ENCODE peak calls at places on chromosomes 4 and X, in ten cellular contexts. T is hepatocyte; K is activated CD4-positive, alpha-beta T cell treated with anti-CD3 and anti-CD28 coated beads, Interleukin-2, amount 10 ng/mL, durations not matched to agents 24 days and 14 days; H is upper lobe of right lung; N is CD4-positive, CD25-positive, alpha-beta regulatory T cell; M is GM12865; U is GM03348; C is KBM-7; Y is activated T-helper 1 cell treated with anti-CD3 and anti-CD28 coated beads, Interleukin-2, amount 50 U/mL, for 16 hours; J is EL. A is an unnamed sample.

GRCh38 chr4:106208481-106209460 is 107.2 kb downstream of the TBCK start:
- DNase-seq in J (no peak), M (no peak), H (peak; percentile 61), Y (no peak), K (no peak), T (no peak), U (no peak), C (no peak), N (no peak), A (no peak)

GRCh38 chr4:71772592-71772991 is 11.3 kb downstream of the GC start:
- DNase-seq in K (no peak), T (no peak), U (no peak), H (no peak), J (no peak), Y (no peak), N (no peak), M (no peak), C (peak; percentile 9), A (no peak)

GRCh38 chrX:153423652-153424051 is 12.4 kb downstream of the ZFP92 start:
- DNase-seq in K (no peak), C (no peak), U (no peak), J (no peak), Y (no peak), M (no peak), H (peak; percentile 79), T (peak; percentile 35), N (no peak), A (no peak)

GRCh38 chr4:16717266-16717970 is 181.0 kb downstream of the LDB2 start:
- DNase-seq in M (no peak), H (no peak), U (peak; percentile 40), K (no peak), Y (no peak), T (no peak), C (no peak), J (peak; percentile 36), N (no peak), A (no peak)

GRCh38 chrX:39907964-39908616 is 189.7 kb downstream of the BCOR start:
- DNase-seq in K (no peak), H (peak; percentile 84), U (peak; percentile 88), C (no peak), N (no peak), J (peak; percentile 97), Y (no peak), M (peak; percentile 48), T (peak; percentile 88), A (no peak)

GRCh38 chr4:120874792-120875774 is 47.4 kb downstream of the PRDM5 start:
- DNase-seq in C (no peak), U (no peak), M (no peak), T (no peak), K (no peak), H (no peak), N (no peak), Y (no peak), J (no peak), A (no peak)

GRCh38 chr4:94452476-94453300 is 946 bp downstream of the PDLIM5 start:
- DNase-seq in T (peak; percentile 75), J (peak; percentile 86), C (peak; percentile 65), N (no peak), K (peak; percentile 69), M (peak; percentile 55), Y (no peak), H (peak; percentile 87), U (peak; percentile 85), A (peak; percentile 89)

GRCh38 chrX:105701310-105702052 is 120.9 kb upstream of the NRK start:
- DNase-seq in M (no peak), T (no peak), H (no peak), K (no peak), N (no peak), Y (no peak), C (peak; percentile 2), U (no peak), J (no peak), A (no peak)

GRCh38 chr4:8508731-8509130 is 68.2 kb downstream of the TRMT44 start:
- DNase-seq in C (no peak), N (no peak), T (no peak), M (no peak), Y (no peak), H (no peak), K (no peak), U (no peak), J (no peak), A (no peak)

GRCh38 chr4:74619931-74620702 is 174.2 kb downstream of the BTC start:
- DNase-seq in U (no peak), Y (no peak), M (no peak), N (no peak), C (no peak), J (no peak), H (no peak), K (no peak), T (no peak), A (no peak)

GRCh38 chr4:95547708-95548471 is 883 bp downstream of the UNC5C start:
- DNase-seq in J (no peak), T (peak; percentile 36), N (no peak), C (no peak), H (no peak), U (peak; percentile 16), M (peak; percentile 2), Y (no peak), K (peak; percentile 58), A (no peak)

GRCh38 chrX:147550217-147550616 is 361.5 kb upstream of the FMR1 start:
- DNase-seq in H (no peak), J (no peak), Y (no peak), C (peak; percentile 57), T (peak; percentile 36), K (no peak), N (no peak), M (peak; percentile 0), U (no peak), A (no peak)

GRCh38 chr4:2075171-2075986 is 16.3 kb downstream of the NAT8L start:
- DNase-seq in N (no peak), C (no peak), Y (no peak), K (no peak), M (no peak), J (no peak), H (peak; percentile 48), U (no peak), T (no peak), A (no peak)

GRCh38 chr4:16192067-16192466 is 34.2 kb downstream of the TAPT1 start:
- DNase-seq in Y (no peak), H (no peak), N (no peak), U (no peak), M (no peak), T (no peak), K (no peak), J (no peak), C (no peak), A (no peak)

GRCh38 chrX:154712781-154713391 is 38.0 kb downstream of the GAB3 start:
- DNase-seq in N (no peak), T (no peak), U (peak; percentile 45), Y (no peak), M (peak; percentile 85), J (peak; percentile 67), H (no peak), K (peak; percentile 84), C (no peak), A (peak; percentile 26)

GRCh38 chr4:8666581-8666980 is 74.0 kb downstream of the CPZ start:
- DNase-seq in H (peak; percentile 12), N (no peak), M (no peak), C (no peak), J (no peak), Y (no peak), U (no peak), K (no peak), T (no peak), A (no peak)

GRCh38 chrX:122475306-122475705 is 708.8 kb upstream of the GRIA3 start:
- DNase-seq in J (peak; percentile 16), Y (no peak), H (no peak), U (peak; percentile 0), C (no peak), T (no peak), N (no peak), K (no peak), M (no peak), A (no peak)

GRCh38 chr4:81631958-81632439 is 160.3 kb upstream of the RASGEF1B start:
- DNase-seq in M (no peak), C (no peak), J (peak; percentile 6), N (no peak), Y (no peak), H (no peak), U (peak; percentile 24), T (peak; percentile 55), K (no peak), A (no peak)

GRCh38 chrX:42466706-42467105 is 311.3 kb downstream of the PPP1R2C start:
- DNase-seq in H (no peak), J (no peak), K (no peak), M (no peak), N (no peak), U (no peak), T (no peak), C (no peak), Y (no peak), A (peak; percentile 1)

GRCh38 chr4:152824561-152824960 is 44.8 kb downstream of the ARFIP1 start:
- DNase-seq in H (no peak), J (no peak), M (no peak), N (no peak), C (no peak), T (no peak), Y (no peak), U (no peak), K (no peak), A (no peak)

GRCh38 chr4:83490876-83491450 is 6.1 kb upstream of the ABRAXAS1 start:
- DNase-seq in U (peak; percentile 32), J (peak; percentile 31), N (peak; percentile 9), C (peak; percentile 45), Y (no peak), T (peak; percentile 38), K (peak; percentile 71), H (no peak), M (peak; percentile 41), A (peak; percentile 26)

GRCh38 chrX:152821145-152821765 is 9.3 kb downstream of the CETN2 start:
- DNase-seq in M (peak; percentile 23), T (peak; percentile 58), C (peak; percentile 47), J (peak; percentile 31), N (no peak), U (no peak), K (peak; percentile 71), H (no peak), Y (no peak), A (peak; percentile 45)